ENCODE peak calls at places on chromosomes 4 and X, in ten cellular contexts. One of them, this sample, is unnamed.

GRCh38 chr4:89868999-89869589 is 25.6 kb upstream of the MMRN1 start:
- DNase-seq in BJ: no peak
- DNase-seq in thoracic aorta: no peak
- DNase-seq in heart left ventricle: no peak
- DNase-seq in bronchial epithelial cell: peak
- DNase-seq in body of pancreas: no peak
- DNase-seq in AG10803: peak
- DNase-seq in HepG2: no peak
- DNase-seq in tibial artery: no peak
- DNase-seq in HCT116: no peak
- DNase-seq in this sample: peak

GRCh38 chr4:114997596-114997995 is 115.8 kb downstream of the NDST4 start:
- DNase-seq in BJ: no peak
- DNase-seq in thoracic aorta: no peak
- DNase-seq in heart left ventricle: no peak
- DNase-seq in bronchial epithelial cell: peak
- DNase-seq in body of pancreas: no peak
- DNase-seq in AG10803: no peak
- DNase-seq in HepG2: no peak
- DNase-seq in tibial artery: no peak
- DNase-seq in HCT116: no peak
- DNase-seq in this sample: no peak

GRCh38 chr4:15651682-15652081 is 3.5 kb downstream of the FBXL5 start:
- DNase-seq in BJ: no peak
- DNase-seq in thoracic aorta: no peak
- DNase-seq in heart left ventricle: no peak
- DNase-seq in bronchial epithelial cell: no peak
- DNase-seq in body of pancreas: no peak
- DNase-seq in AG10803: no peak
- DNase-seq in HepG2: no peak
- DNase-seq in tibial artery: no peak
- DNase-seq in HCT116: no peak
- DNase-seq in this sample: no peak

GRCh38 chr4:152709675-152710438 is 30.1 kb upstream of the TMEM154 start:
- DNase-seq in BJ: no peak
- DNase-seq in thoracic aorta: no peak
- DNase-seq in heart left ventricle: no peak
- DNase-seq in bronchial epithelial cell: peak
- DNase-seq in body of pancreas: no peak
- DNase-seq in AG10803: no peak
- DNase-seq in HepG2: no peak
- DNase-seq in tibial artery: no peak
- DNase-seq in HCT116: no peak
- DNase-seq in this sample: peak

GRCh38 chr4:84497835-84498202 is 1.3 kb downstream of the NKX6-1 start:
- DNase-seq in BJ: no peak
- DNase-seq in thoracic aorta: no peak
- DNase-seq in heart left ventricle: no peak
- DNase-seq in bronchial epithelial cell: no peak
- DNase-seq in body of pancreas: no peak
- DNase-seq in AG10803: no peak
- DNase-seq in HepG2: no peak
- DNase-seq in tibial artery: no peak
- DNase-seq in HCT116: no peak
- DNase-seq in this sample: no peak

GRCh38 chr4:183876268-183876934 is 28.7 kb upstream of the STOX2 start:
- DNase-seq in BJ: no peak
- DNase-seq in thoracic aorta: peak
- DNase-seq in heart left ventricle: peak
- DNase-seq in bronchial epithelial cell: peak
- DNase-seq in body of pancreas: peak
- DNase-seq in AG10803: peak
- DNase-seq in HepG2: no peak
- DNase-seq in tibial artery: peak
- DNase-seq in HCT116: no peak
- DNase-seq in this sample: peak

GRCh38 chrX:51779306-51779705 is 36.1 kb downstream of the GSPT2 start:
- DNase-seq in BJ: no peak
- DNase-seq in thoracic aorta: no peak
- DNase-seq in heart left ventricle: no peak
- DNase-seq in bronchial epithelial cell: no peak
- DNase-seq in body of pancreas: no peak
- DNase-seq in AG10803: no peak
- DNase-seq in HepG2: no peak
- DNase-seq in tibial artery: no peak
- DNase-seq in HCT116: no peak
- DNase-seq in this sample: no peak

GRCh38 chrX:48966796-48967579 is 4.7 kb downstream of the KCND1 start:
- DNase-seq in BJ: no peak
- DNase-seq in thoracic aorta: no peak
- DNase-seq in heart left ventricle: no peak
- DNase-seq in bronchial epithelial cell: no peak
- DNase-seq in body of pancreas: no peak
- DNase-seq in AG10803: peak
- DNase-seq in HepG2: no peak
- DNase-seq in tibial artery: no peak
- DNase-seq in HCT116: no peak
- DNase-seq in this sample: no peak

DNA sequence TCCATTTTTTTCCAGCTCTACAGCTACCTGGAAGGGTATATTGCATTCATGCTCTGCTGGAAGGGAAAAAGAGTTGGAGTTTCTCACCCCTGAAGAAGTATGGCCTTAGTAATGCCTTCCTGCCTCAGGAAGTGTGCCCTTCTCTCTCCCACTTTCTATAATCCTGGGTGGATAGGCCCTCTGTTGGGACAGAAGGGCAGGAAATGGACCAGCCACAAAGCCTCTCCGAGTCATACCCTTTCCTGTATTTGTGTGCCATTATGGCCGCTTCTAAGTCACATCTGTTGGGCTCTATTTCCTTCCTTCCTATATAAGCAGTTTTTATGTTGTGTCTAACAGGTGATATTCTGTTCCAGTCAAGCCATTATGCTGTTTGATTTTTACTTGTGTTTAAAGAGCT is 74.8 kb upstream of the SMARCA5 start:
- DNase-seq in BJ: no peak
- DNase-seq in thoracic aorta: no peak
- DNase-seq in heart left ventricle: no peak
- DNase-seq in bronchial epithelial cell: peak
- DNase-seq in body of pancreas: no peak
- DNase-seq in AG10803: no peak
- DNase-seq in HepG2: no peak
- DNase-seq in tibial artery: no peak
- DNase-seq in HCT116: no peak
- DNase-seq in this sample: no peak
- H3K4me3 ChIP-seq in BJ: no peak
- H3K4me3 ChIP-seq in thoracic aorta: no peak
- H3K4me3 ChIP-seq in heart left ventricle: no peak
- H3K4me3 ChIP-seq in bronchial epithelial cell: no peak
- H3K4me3 ChIP-seq in body of pancreas: no peak
- H3K4me3 ChIP-seq in AG10803: no peak
- H3K4me3 ChIP-seq in HepG2: no peak
- H3K4me3 ChIP-seq in tibial artery: no peak
- H3K4me3 ChIP-seq in HCT116: no peak
- H3K4me3 ChIP-seq in this sample: no peak

GRCh38 chr4:71520850-71521249 is 182.0 kb downstream of the SLC4A4 start:
- DNase-seq in BJ: no peak
- DNase-seq in thoracic aorta: no peak
- DNase-seq in heart left ventricle: no peak
- DNase-seq in bronchial epithelial cell: no peak
- DNase-seq in body of pancreas: no peak
- DNase-seq in AG10803: no peak
- DNase-seq in HepG2: no peak
- DNase-seq in tibial artery: no peak
- DNase-seq in HCT116: no peak
- DNase-seq in this sample: no peak

GRCh38 chr4:71524746-71525145 is 185.9 kb downstream of the SLC4A4 start:
- DNase-seq in BJ: no peak
- DNase-seq in thoracic aorta: no peak
- DNase-seq in heart left ventricle: no peak
- DNase-seq in bronchial epithelial cell: no peak
- DNase-seq in body of pancreas: no peak
- DNase-seq in AG10803: no peak
- DNase-seq in HepG2: no peak
- DNase-seq in tibial artery: no peak
- DNase-seq in HCT116: no peak
- DNase-seq in this sample: no peak

GRCh38 chr4:71532407-71532806 is 193.6 kb downstream of the SLC4A4 start:
- DNase-seq in BJ: no peak
- DNase-seq in thoracic aorta: no peak
- DNase-seq in heart left ventricle: no peak
- DNase-seq in bronchial epithelial cell: no peak
- DNase-seq in body of pancreas: no peak
- DNase-seq in AG10803: no peak
- DNase-seq in HepG2: no peak
- DNase-seq in tibial artery: no peak
- DNase-seq in HCT116: no peak
- DNase-seq in this sample: no peak

DNA sequence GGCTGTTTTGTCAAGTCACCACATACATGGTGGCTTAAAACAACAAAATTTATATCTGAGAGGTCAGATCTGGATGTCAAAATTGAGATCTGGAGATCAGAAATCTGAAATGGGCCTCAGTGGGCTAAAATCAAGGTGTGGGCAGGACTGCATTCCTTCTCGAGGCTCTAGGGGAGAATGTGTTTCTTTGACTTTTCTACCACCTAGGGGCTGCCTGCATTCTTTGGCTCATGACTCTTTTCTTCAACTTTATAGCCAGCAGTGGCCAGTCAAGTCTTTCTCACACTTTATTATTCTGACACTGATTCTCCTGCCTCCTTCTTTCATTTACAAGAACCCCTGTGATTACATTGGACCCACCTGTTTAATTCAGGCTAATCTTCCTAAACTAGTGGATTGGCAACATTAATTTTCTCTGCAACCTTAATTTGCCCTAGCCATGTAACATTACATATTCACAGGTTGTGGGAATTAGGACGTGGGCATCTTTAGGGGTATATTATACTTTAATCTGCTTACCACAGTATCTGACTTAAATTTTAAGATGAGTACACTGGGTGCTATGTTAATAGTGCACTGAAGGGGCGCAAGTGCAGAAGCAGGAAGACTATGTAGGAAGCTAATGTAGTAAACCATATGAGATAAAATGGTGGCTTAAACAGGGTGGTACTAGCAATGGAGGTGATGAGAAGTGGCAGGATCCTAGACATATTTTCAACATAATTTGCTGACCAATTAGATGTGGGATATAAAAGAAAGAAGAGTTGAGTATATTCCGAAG is 188.0 kb downstream of the SLC4A4 start:
- DNase-seq in BJ: no peak
- DNase-seq in thoracic aorta: no peak
- DNase-seq in heart left ventricle: no peak
- DNase-seq in bronchial epithelial cell: peak
- DNase-seq in body of pancreas: no peak
- DNase-seq in AG10803: no peak
- DNase-seq in HepG2: no peak
- DNase-seq in tibial artery: no peak
- DNase-seq in HCT116: peak
- DNase-seq in this sample: no peak
- TF ChIP-seq CTCF in BJ: peak
- TF ChIP-seq CTCF in thoracic aorta: no peak
- TF ChIP-seq CTCF in heart left ventricle: no peak
- TF ChIP-seq CTCF in bronchial epithelial cell: peak
- TF ChIP-seq CTCF in body of pancreas: no peak
- TF ChIP-seq CTCF in AG10803: peak
- TF ChIP-seq CTCF in HepG2: no peak
- TF ChIP-seq CTCF in tibial artery: no peak
- TF ChIP-seq CTCF in HCT116: no peak
- TF ChIP-seq CTCF in this sample: no peak

GRCh38 chr4:7910721-7911015 is 29.0 kb downstream of the AFAP1 start:
- DNase-seq in BJ: no peak
- DNase-seq in thoracic aorta: no peak
- DNase-seq in heart left ventricle: no peak
- DNase-seq in bronchial epithelial cell: no peak
- DNase-seq in body of pancreas: no peak
- DNase-seq in AG10803: no peak
- DNase-seq in HepG2: no peak
- DNase-seq in tibial artery: no peak
- DNase-seq in HCT116: no peak
- DNase-seq in this sample: no peak

GRCh38 chr4:7908668-7909067 is 31.0 kb downstream of the AFAP1 start:
- DNase-seq in BJ: no peak
- DNase-seq in thoracic aorta: no peak
- DNase-seq in heart left ventricle: no peak
- DNase-seq in bronchial epithelial cell: no peak
- DNase-seq in body of pancreas: no peak
- DNase-seq in AG10803: no peak
- DNase-seq in HepG2: no peak
- DNase-seq in tibial artery: no peak
- DNase-seq in HCT116: no peak
- DNase-seq in this sample: no peak

GRCh38 chr4:7911044-7911578 is 28.6 kb downstream of the AFAP1 start:
- DNase-seq in BJ: no peak
- DNase-seq in thoracic aorta: peak
- DNase-seq in heart left ventricle: peak
- DNase-seq in bronchial epithelial cell: peak
- DNase-seq in body of pancreas: peak
- DNase-seq in AG10803: peak
- DNase-seq in HepG2: no peak
- DNase-seq in tibial artery: peak
- DNase-seq in HCT116: no peak
- DNase-seq in this sample: peak

GRCh38 chr4:7909463-7909862 is 30.2 kb downstream of the AFAP1 start:
- DNase-seq in BJ: no peak
- DNase-seq in thoracic aorta: no peak
- DNase-seq in heart left ventricle: no peak
- DNase-seq in bronchial epithelial cell: peak
- DNase-seq in body of pancreas: no peak
- DNase-seq in AG10803: no peak
- DNase-seq in HepG2: peak
- DNase-seq in tibial artery: no peak
- DNase-seq in HCT116: no peak
- DNase-seq in this sample: peak

GRCh38 chr4:7909966-7910720 is 29.5 kb downstream of the AFAP1 start:
- DNase-seq in BJ: no peak
- DNase-seq in thoracic aorta: no peak
- DNase-seq in heart left ventricle: no peak
- DNase-seq in bronchial epithelial cell: peak
- DNase-seq in body of pancreas: peak
- DNase-seq in AG10803: peak
- DNase-seq in HepG2: no peak
- DNase-seq in tibial artery: peak
- DNase-seq in HCT116: no peak
- DNase-seq in this sample: peak
- H3K4me3 ChIP-seq in BJ: no peak
- H3K4me3 ChIP-seq in thoracic aorta: peak
- H3K4me3 ChIP-seq in heart left ventricle: no peak
- H3K4me3 ChIP-seq in bronchial epithelial cell: no peak
- H3K4me3 ChIP-seq in body of pancreas: no peak
- H3K4me3 ChIP-seq in AG10803: peak
- H3K4me3 ChIP-seq in HepG2: no peak
- H3K4me3 ChIP-seq in tibial artery: peak
- H3K4me3 ChIP-seq in HCT116: no peak
- H3K4me3 ChIP-seq in this sample: no peak

DNA sequence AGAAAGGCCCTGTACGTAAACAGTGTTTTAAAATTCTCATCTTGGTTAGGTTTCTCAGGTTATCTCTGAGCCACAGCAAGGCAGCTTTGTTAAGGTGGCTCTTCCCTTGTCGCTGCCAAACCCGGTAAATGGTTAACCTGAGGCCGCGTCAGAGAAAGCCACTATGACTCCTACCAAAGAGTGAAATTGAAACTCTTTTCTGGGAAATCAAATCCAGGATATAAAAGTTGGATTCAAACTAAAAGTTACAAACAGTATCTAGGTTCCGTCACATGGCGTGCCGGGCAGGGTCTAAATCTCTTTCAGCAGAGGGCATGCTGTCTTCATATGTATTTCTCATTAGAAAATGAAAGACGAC is 433 bp downstream of the MMAA start:
- DNase-seq in BJ: no peak
- DNase-seq in thoracic aorta: peak
- DNase-seq in heart left ventricle: peak
- DNase-seq in bronchial epithelial cell: peak
- DNase-seq in body of pancreas: peak
- DNase-seq in AG10803: peak
- DNase-seq in HepG2: peak
- DNase-seq in tibial artery: peak
- DNase-seq in HCT116: peak
- DNase-seq in this sample: peak
- TF ChIP-seq CTCF in BJ: no peak
- TF ChIP-seq CTCF in thoracic aorta: no peak
- TF ChIP-seq CTCF in heart left ventricle: no peak
- TF ChIP-seq CTCF in bronchial epithelial cell: no peak
- TF ChIP-seq CTCF in body of pancreas: no peak
- TF ChIP-seq CTCF in AG10803: no peak
- TF ChIP-seq CTCF in HepG2: no peak
- TF ChIP-seq CTCF in tibial artery: no peak
- TF ChIP-seq CTCF in HCT116: no peak
- TF ChIP-seq CTCF in this sample: no peak